ENCODE peak calls at places on chromosomes 12 and 14, in six cellular contexts. One of them, this sample, is unnamed.

GRCh38 chr14:41830679-41831078 is 224.0 kb downstream of the LRFN5 start:
- DNase-seq in HuH-7: no peak
- DNase-seq in stimulated activated CD4-positive, alpha-beta T cell treated with anti-CD3 and anti-CD28 coated beads, TNF-alpha, amount 100 ng/mL, for 4 hours: no peak
- DNase-seq in NCI-H524 treated with DMSO at 0.1 percent for 48 hours: no peak
- DNase-seq in body of pancreas: no peak
- DNase-seq in GM12865: no peak
- DNase-seq in this sample: no peak

GRCh38 chr12:31118347-31118830 is 44.7 kb downstream of the DDX11 start:
- DNase-seq in HuH-7: peak
- DNase-seq in stimulated activated CD4-positive, alpha-beta T cell treated with anti-CD3 and anti-CD28 coated beads, TNF-alpha, amount 100 ng/mL, for 4 hours: no peak
- DNase-seq in NCI-H524 treated with DMSO at 0.1 percent for 48 hours: peak
- DNase-seq in body of pancreas: no peak
- DNase-seq in GM12865: no peak
- DNase-seq in this sample: no peak

GRCh38 chr14:74326369-74327152 is 21.7 kb upstream of the VRTN start:
- DNase-seq in HuH-7: no peak
- DNase-seq in stimulated activated CD4-positive, alpha-beta T cell treated with anti-CD3 and anti-CD28 coated beads, TNF-alpha, amount 100 ng/mL, for 4 hours: no peak
- DNase-seq in NCI-H524 treated with DMSO at 0.1 percent for 48 hours: no peak
- DNase-seq in body of pancreas: no peak
- DNase-seq in GM12865: no peak
- DNase-seq in this sample: no peak

GRCh38 chr12:9104087-9104486 is 11.6 kb downstream of the A2M start:
- DNase-seq in HuH-7: no peak
- DNase-seq in stimulated activated CD4-positive, alpha-beta T cell treated with anti-CD3 and anti-CD28 coated beads, TNF-alpha, amount 100 ng/mL, for 4 hours: no peak
- DNase-seq in NCI-H524 treated with DMSO at 0.1 percent for 48 hours: no peak
- DNase-seq in body of pancreas: no peak
- DNase-seq in GM12865: no peak
- DNase-seq in this sample: no peak

GRCh38 chr12:21615441-21615840 is 10.8 kb upstream of the GYS2 start:
- DNase-seq in HuH-7: no peak
- DNase-seq in stimulated activated CD4-positive, alpha-beta T cell treated with anti-CD3 and anti-CD28 coated beads, TNF-alpha, amount 100 ng/mL, for 4 hours: no peak
- DNase-seq in NCI-H524 treated with DMSO at 0.1 percent for 48 hours: no peak
- DNase-seq in body of pancreas: no peak
- DNase-seq in GM12865: no peak
- DNase-seq in this sample: no peak

GRCh38 chr14:101028971-101029667 is 125.6 kb upstream of the RTL1 start:
- DNase-seq in HuH-7: no peak
- DNase-seq in stimulated activated CD4-positive, alpha-beta T cell treated with anti-CD3 and anti-CD28 coated beads, TNF-alpha, amount 100 ng/mL, for 4 hours: no peak
- DNase-seq in NCI-H524 treated with DMSO at 0.1 percent for 48 hours: no peak
- DNase-seq in body of pancreas: no peak
- DNase-seq in GM12865: no peak
- DNase-seq in this sample: no peak

GRCh38 chr12:3542911-3543310 is 51.9 kb downstream of the PRMT8 start:
- DNase-seq in HuH-7: no peak
- DNase-seq in stimulated activated CD4-positive, alpha-beta T cell treated with anti-CD3 and anti-CD28 coated beads, TNF-alpha, amount 100 ng/mL, for 4 hours: no peak
- DNase-seq in NCI-H524 treated with DMSO at 0.1 percent for 48 hours: no peak
- DNase-seq in body of pancreas: no peak
- DNase-seq in GM12865: no peak
- DNase-seq in this sample: no peak

GRCh38 chr12:107732365-107732764 is 28.6 kb downstream of the PRDM4 start:
- DNase-seq in HuH-7: no peak
- DNase-seq in stimulated activated CD4-positive, alpha-beta T cell treated with anti-CD3 and anti-CD28 coated beads, TNF-alpha, amount 100 ng/mL, for 4 hours: no peak
- DNase-seq in NCI-H524 treated with DMSO at 0.1 percent for 48 hours: no peak
- DNase-seq in body of pancreas: no peak
- DNase-seq in GM12865: no peak
- DNase-seq in this sample: no peak

GRCh38 chr14:99338313-99338712 is 66.3 kb upstream of the BCL11B start:
- DNase-seq in HuH-7: no peak
- DNase-seq in stimulated activated CD4-positive, alpha-beta T cell treated with anti-CD3 and anti-CD28 coated beads, TNF-alpha, amount 100 ng/mL, for 4 hours: no peak
- DNase-seq in NCI-H524 treated with DMSO at 0.1 percent for 48 hours: no peak
- DNase-seq in body of pancreas: no peak
- DNase-seq in GM12865: no peak
- DNase-seq in this sample: no peak

GRCh38 chr12:32533971-32534590 is 134.7 kb downstream of the FGD4 start:
- DNase-seq in HuH-7: peak
- DNase-seq in stimulated activated CD4-positive, alpha-beta T cell treated with anti-CD3 and anti-CD28 coated beads, TNF-alpha, amount 100 ng/mL, for 4 hours: no peak
- DNase-seq in NCI-H524 treated with DMSO at 0.1 percent for 48 hours: no peak
- DNase-seq in body of pancreas: peak
- DNase-seq in GM12865: peak
- DNase-seq in this sample: peak

GRCh38 chr14:101068293-101068957 is 164.9 kb upstream of the RTL1 start:
- DNase-seq in HuH-7: no peak
- DNase-seq in stimulated activated CD4-positive, alpha-beta T cell treated with anti-CD3 and anti-CD28 coated beads, TNF-alpha, amount 100 ng/mL, for 4 hours: no peak
- DNase-seq in NCI-H524 treated with DMSO at 0.1 percent for 48 hours: no peak
- DNase-seq in body of pancreas: peak
- DNase-seq in GM12865: no peak
- DNase-seq in this sample: no peak

GRCh38 chr14:93748208-93749080 is 39.8 kb downstream of the PRIMA1 start:
- DNase-seq in HuH-7: no peak
- DNase-seq in stimulated activated CD4-positive, alpha-beta T cell treated with anti-CD3 and anti-CD28 coated beads, TNF-alpha, amount 100 ng/mL, for 4 hours: no peak
- DNase-seq in NCI-H524 treated with DMSO at 0.1 percent for 48 hours: no peak
- DNase-seq in body of pancreas: no peak
- DNase-seq in GM12865: no peak
- DNase-seq in this sample: no peak

GRCh38 chr14:103563089-103563620 is 395 bp downstream of the COA8 start:
- DNase-seq in HuH-7: peak
- DNase-seq in stimulated activated CD4-positive, alpha-beta T cell treated with anti-CD3 and anti-CD28 coated beads, TNF-alpha, amount 100 ng/mL, for 4 hours: no peak
- DNase-seq in NCI-H524 treated with DMSO at 0.1 percent for 48 hours: no peak
- DNase-seq in body of pancreas: no peak
- DNase-seq in GM12865: no peak
- DNase-seq in this sample: no peak

GRCh38 chr14:96889091-96889490 is 91.9 kb downstream of the VRK1 start:
- DNase-seq in HuH-7: no peak
- DNase-seq in stimulated activated CD4-positive, alpha-beta T cell treated with anti-CD3 and anti-CD28 coated beads, TNF-alpha, amount 100 ng/mL, for 4 hours: no peak
- DNase-seq in NCI-H524 treated with DMSO at 0.1 percent for 48 hours: no peak
- DNase-seq in body of pancreas: no peak
- DNase-seq in GM12865: no peak
- DNase-seq in this sample: no peak

GRCh38 chr14:101226265-101226602 is 322.7 kb upstream of the RTL1 start:
- DNase-seq in HuH-7: no peak
- DNase-seq in stimulated activated CD4-positive, alpha-beta T cell treated with anti-CD3 and anti-CD28 coated beads, TNF-alpha, amount 100 ng/mL, for 4 hours: no peak
- DNase-seq in NCI-H524 treated with DMSO at 0.1 percent for 48 hours: no peak
- DNase-seq in body of pancreas: no peak
- DNase-seq in GM12865: no peak
- DNase-seq in this sample: no peak

GRCh38 chr12:121223283-121223946 is 13.5 kb downstream of the P2RX4 start:
- DNase-seq in HuH-7: no peak
- DNase-seq in stimulated activated CD4-positive, alpha-beta T cell treated with anti-CD3 and anti-CD28 coated beads, TNF-alpha, amount 100 ng/mL, for 4 hours: no peak
- DNase-seq in NCI-H524 treated with DMSO at 0.1 percent for 48 hours: no peak
- DNase-seq in body of pancreas: peak
- DNase-seq in GM12865: peak
- DNase-seq in this sample: peak

GRCh38 chr14:76985021-76985420 is 43.5 kb downstream of the IRF2BPL start:
- DNase-seq in HuH-7: no peak
- DNase-seq in stimulated activated CD4-positive, alpha-beta T cell treated with anti-CD3 and anti-CD28 coated beads, TNF-alpha, amount 100 ng/mL, for 4 hours: no peak
- DNase-seq in NCI-H524 treated with DMSO at 0.1 percent for 48 hours: no peak
- DNase-seq in body of pancreas: no peak
- DNase-seq in GM12865: no peak
- DNase-seq in this sample: no peak

GRCh38 chr12:2375871-2376270 is 323.1 kb downstream of the CACNA1C start:
- DNase-seq in HuH-7: no peak
- DNase-seq in stimulated activated CD4-positive, alpha-beta T cell treated with anti-CD3 and anti-CD28 coated beads, TNF-alpha, amount 100 ng/mL, for 4 hours: no peak
- DNase-seq in NCI-H524 treated with DMSO at 0.1 percent for 48 hours: no peak
- DNase-seq in body of pancreas: no peak
- DNase-seq in GM12865: no peak
- DNase-seq in this sample: no peak

GRCh38 chr14:99603471-99603933 is 505 bp downstream of the CCDC85C start:
- DNase-seq in HuH-7: no peak
- DNase-seq in stimulated activated CD4-positive, alpha-beta T cell treated with anti-CD3 and anti-CD28 coated beads, TNF-alpha, amount 100 ng/mL, for 4 hours: peak
- DNase-seq in NCI-H524 treated with DMSO at 0.1 percent for 48 hours: no peak
- DNase-seq in body of pancreas: peak
- DNase-seq in GM12865: peak
- DNase-seq in this sample: no peak

GRCh38 chr14:99628832-99629618 is 15.9 kb upstream of the HHIPL1 start:
- DNase-seq in HuH-7: peak
- DNase-seq in stimulated activated CD4-positive, alpha-beta T cell treated with anti-CD3 and anti-CD28 coated beads, TNF-alpha, amount 100 ng/mL, for 4 hours: peak
- DNase-seq in NCI-H524 treated with DMSO at 0.1 percent for 48 hours: peak
- DNase-seq in body of pancreas: peak
- DNase-seq in GM12865: peak
- DNase-seq in this sample: peak

GRCh38 chr14:61183486-61183885 is 97.7 kb downstream of the TMEM30B start:
- DNase-seq in HuH-7: no peak
- DNase-seq in stimulated activated CD4-positive, alpha-beta T cell treated with anti-CD3 and anti-CD28 coated beads, TNF-alpha, amount 100 ng/mL, for 4 hours: no peak
- DNase-seq in NCI-H524 treated with DMSO at 0.1 percent for 48 hours: no peak
- DNase-seq in body of pancreas: no peak
- DNase-seq in GM12865: no peak
- DNase-seq in this sample: no peak

GRCh38 chr14:96160030-96160912 is 44.4 kb upstream of the BDKRB2 start:
- DNase-seq in HuH-7: no peak
- DNase-seq in stimulated activated CD4-positive, alpha-beta T cell treated with anti-CD3 and anti-CD28 coated beads, TNF-alpha, amount 100 ng/mL, for 4 hours: no peak
- DNase-seq in NCI-H524 treated with DMSO at 0.1 percent for 48 hours: no peak
- DNase-seq in body of pancreas: no peak
- DNase-seq in GM12865: no peak
- DNase-seq in this sample: no peak

GRCh38 chr14:36660736-36661505 is 739 bp upstream of the PAX9 start:
- DNase-seq in HuH-7: no peak
- DNase-seq in stimulated activated CD4-positive, alpha-beta T cell treated with anti-CD3 and anti-CD28 coated beads, TNF-alpha, amount 100 ng/mL, for 4 hours: no peak
- DNase-seq in NCI-H524 treated with DMSO at 0.1 percent for 48 hours: no peak
- DNase-seq in body of pancreas: peak
- DNase-seq in GM12865: no peak
- DNase-seq in this sample: no peak

GRCh38 chr12:81077686-81078441 is at the start of gene ACSS3:
- DNase-seq in HuH-7: peak
- DNase-seq in stimulated activated CD4-positive, alpha-beta T cell treated with anti-CD3 and anti-CD28 coated beads, TNF-alpha, amount 100 ng/mL, for 4 hours: no peak
- DNase-seq in NCI-H524 treated with DMSO at 0.1 percent for 48 hours: no peak
- DNase-seq in body of pancreas: peak
- DNase-seq in GM12865: no peak
- DNase-seq in this sample: no peak

GRCh38 chr12:57518920-57519757 is 1.2 kb downstream of the DDIT3 start:
- DNase-seq in HuH-7: peak
- DNase-seq in stimulated activated CD4-positive, alpha-beta T cell treated with anti-CD3 and anti-CD28 coated beads, TNF-alpha, amount 100 ng/mL, for 4 hours: no peak
- DNase-seq in NCI-H524 treated with DMSO at 0.1 percent for 48 hours: no peak
- DNase-seq in body of pancreas: peak
- DNase-seq in GM12865: no peak
- DNase-seq in this sample: peak